ENCODE peak calls at places on chromosomes 13 and 19, in nine cellular contexts. G is colonic mucosa; B is breast epithelium; A is occipital lobe; K is amygdala; H is activated CD4-positive, CD25-positive, alpha-beta regulatory T cell; F is activated CD4-positive, alpha-beta T cell treated with anti-CD3 and anti-CD28 coated beads, Interleukin-2, amount 50 U/mL, for 1 hour; M is MCF 10A; U is T-helper 2 cell. N is an unnamed sample.

GRCh38 chr13:109336730-109337129 is 449.7 kb downstream of the IRS2 start:
- DNase-seq in G (no peak), B (no peak), A (no peak), K (no peak), H (no peak), F (no peak), M (peak; percentile 19), U (no peak), N (no peak)

GRCh38 chr19:18940791-18941627 is at the start of gene HOMER3:
- DNase-seq in G (peak; percentile 84), B (peak; percentile 55), A (peak; percentile 45), K (peak; percentile 75), H (peak; percentile 56), F (peak; percentile 76), M (peak; percentile 74), U (peak; percentile 58), N (peak; percentile 45)

GRCh38 chr13:60755380-60756163 is 358.6 kb downstream of the TDRD3 start:
- DNase-seq in G (no peak), B (no peak), A (no peak), K (no peak), H (no peak), F (no peak), M (no peak), U (no peak), N (no peak)

GRCh38 chr13:75357576-75358295 is 124.2 kb downstream of the TBC1D4 start:
- DNase-seq in G (no peak), B (no peak), A (no peak), K (no peak), H (peak; percentile 21), F (peak; percentile 45), M (peak; percentile 87), U (peak; percentile 75), N (no peak)

GRCh38 chr13:30071890-30072817 is 221.7 kb upstream of the UBL3 start:
- DNase-seq in G (peak; percentile 55), B (no peak), A (no peak), K (no peak), H (no peak), F (no peak), M (no peak), U (no peak), N (no peak)

GRCh38 chr19:10773969-10774368 is 56.1 kb downstream of the DNM2 start:
- DNase-seq in G (no peak), B (no peak), A (no peak), K (no peak), H (no peak), F (no peak), M (no peak), U (peak; percentile 37), N (no peak)

GRCh38 chr19:20660473-20660872 is 898 bp downstream of the ZNF626 start:
- DNase-seq in G (no peak), B (no peak), A (no peak), K (no peak), H (no peak), F (no peak), M (no peak), U (no peak), N (no peak)

GRCh38 chr13:50309872-50310594 is 294.8 kb downstream of the KCNRG start:
- DNase-seq in G (no peak), B (no peak), A (no peak), K (no peak), H (no peak), F (no peak), M (no peak), U (no peak), N (no peak)

GRCh38 chr13:110126391-110126961 is 180.5 kb downstream of the COL4A1 start:
- DNase-seq in G (no peak), B (peak; percentile 80), A (peak; percentile 27), K (no peak), H (no peak), F (no peak), M (peak; percentile 97), U (no peak), N (no peak)

N was measured in central memory CD8-positive, alpha-beta T cell.